ENCODE peak calls at places on chromosomes 12 and 14, in four cellular contexts. W, N, V and G are unnamed samples.

GRCh38 chr12:46998811-46999368 is 80.5 kb upstream of the PCED1B start:
- DNase-seq in W (peak), N (no peak), V (no peak), G (no peak)

GRCh38 chr12:49838973-49839633 is 3.8 kb downstream of the BCDIN3D start:
- DNase-seq in W (no peak), N (no peak), V (no peak), G (no peak)

GRCh38 chr12:65818454-65819382 is 5.6 kb upstream of the HMGA2 start:
- DNase-seq in W (no peak), N (no peak), V (no peak), G (no peak)

GRCh38 chr12:124433147-124433874 is 134.1 kb downstream of the NCOR2 start:
- DNase-seq in W (no peak), N (peak), V (peak), G (no peak)

GRCh38 chr14:72111921-72112320 is 179.7 kb downstream of the RGS6 start:
- DNase-seq in W (no peak), N (no peak), V (no peak), G (no peak)

GRCh38 chr14:85566603-85567002 is 36.7 kb downstream of the FLRT2 start:
- DNase-seq in W (no peak), N (no peak), V (no peak), G (no peak)

GRCh38 chr14:46344327-46344937 is 307.1 kb downstream of the RPL10L start:
- DNase-seq in W (no peak), N (no peak), V (peak), G (no peak)

GRCh38 chr14:102554835-102555819 is 37.3 kb upstream of the RCOR1 start:
- DNase-seq in W (no peak), N (peak), V (peak), G (no peak)

GRCh38 chr12:1595026-1595561 is 713 bp upstream of the FBXL14 start:
- DNase-seq in W (no peak), N (no peak), V (no peak), G (no peak)

GRCh38 chr12:53451661-53452158 is at the start of gene PCBP2:
- DNase-seq in W (peak), N (peak), V (peak), G (peak)

GRCh38 chr14:57725399-57726077 is 140.4 kb downstream of the SLC35F4 start:
- DNase-seq in W (no peak), N (no peak), V (no peak), G (no peak)

GRCh38 chr12:124683330-124683662 is 115.9 kb upstream of the NCOR2 start:
- DNase-seq in W (no peak), N (peak), V (no peak), G (no peak)

GRCh38 chr12:126353604-126354003 is 1288.4 kb downstream of the AACS start:
- DNase-seq in W (no peak), N (no peak), V (no peak), G (no peak)

GRCh38 chr12:21155517-21156351 is 24.7 kb downstream of the SLCO1B1 start:
- DNase-seq in W (no peak), N (no peak), V (no peak), G (no peak)

GRCh38 chr14:100671906-100672305 is 54.8 kb upstream of the DLK1 start:
- DNase-seq in W (no peak), N (no peak), V (no peak), G (no peak)

GRCh38 chr14:91068642-91069041 is 8.2 kb upstream of the RPS6KA5 start:
- DNase-seq in W (no peak), N (no peak), V (no peak), G (no peak)

GRCh38 chr14:89190779-89191513 is 226.1 kb downstream of the FOXN3 start:
- DNase-seq in W (no peak), N (no peak), V (no peak), G (no peak)

GRCh38 chr12:4009979-4010704 is 136.9 kb upstream of the PARP11 start:
- DNase-seq in W (no peak), N (no peak), V (no peak), G (no peak)

GRCh38 chr14:51845811-51846210 is 14.6 kb upstream of the GNG2 start:
- DNase-seq in W (no peak), N (no peak), V (no peak), G (no peak)

GRCh38 chr14:67653651-67654280 is 20.7 kb downstream of the VTI1B start:
- DNase-seq in W (no peak), N (no peak), V (no peak), G (no peak)

GRCh38 chr12:15322164-15323054 is at the start of gene PTPRO:
- DNase-seq in W (no peak), N (no peak), V (no peak), G (no peak)

GRCh38 chr12:69988601-69989194 is 163.7 kb downstream of the MYRFL start:
- DNase-seq in W (no peak), N (no peak), V (peak), G (no peak)

GRCh38 chr12:14920475-14921126 is 17.7 kb downstream of the ERP27 start:
- DNase-seq in W (no peak), N (no peak), V (no peak), G (no peak)

GRCh38 chr14:36870776-36871175 is 209.1 kb downstream of the PAX9 start:
- DNase-seq in W (no peak), N (no peak), V (no peak), G (no peak)

GRCh38 chr14:92759300-92759678 is 10.9 kb upstream of the LGMN start:
- DNase-seq in W (no peak), N (peak), V (peak), G (no peak)

GRCh38 chr12:43370299-43370698 is 181.7 kb downstream of the ADAMTS20 start:
- DNase-seq in W (no peak), N (no peak), V (no peak), G (no peak)

GRCh38 chr14:104805941-104806624 is 5.2 kb downstream of the ZBTB42 start:
- DNase-seq in W (no peak), N (no peak), V (no peak), G (no peak)

GRCh38 chr14:89911018-89911919 is 43.3 kb downstream of the EFCAB11 start:
- DNase-seq in W (no peak), N (peak), V (peak), G (no peak)

GRCh38 chr14:24710403-24711063 is 76.5 kb upstream of the GZMB start:
- DNase-seq in W (no peak), N (peak), V (peak), G (no peak)

GRCh38 chr14:105211758-105212089 is 30.6 kb upstream of the NUDT14 start:
- DNase-seq in W (no peak), N (no peak), V (no peak), G (no peak)

GRCh38 chr14:70919774-70920173 is 12.5 kb downstream of the PCNX1 start:
- DNase-seq in W (no peak), N (no peak), V (no peak), G (no peak)

GRCh38 chr14:68084256-68084655 is 264.7 kb downstream of the RAD51B start:
- DNase-seq in W (no peak), N (no peak), V (no peak), G (no peak)

GRCh38 chr12:114480309-114481199 is 74.6 kb upstream of the TBX5 start:
- DNase-seq in W (no peak), N (no peak), V (peak), G (no peak)

GRCh38 chr12:110424237-110424636 is 20.7 kb upstream of the ANAPC7 start:
- DNase-seq in W (peak), N (no peak), V (no peak), G (no peak)

GRCh38 chr12:53376747-53377146 is 3.2 kb upstream of the SP1 start:
- DNase-seq in W (no peak), N (no peak), V (no peak), G (no peak)

GRCh38 chr12:93733358-93733757 is 56.2 kb downstream of the CRADD start:
- DNase-seq in W (no peak), N (no peak), V (no peak), G (no peak)

GRCh38 chr14:90886297-90886830 is 70.1 kb upstream of the TTC7B start:
- DNase-seq in W (no peak), N (no peak), V (no peak), G (no peak)

GRCh38 chr12:65419284-65420072 is 141.0 kb downstream of the MSRB3 start:
- DNase-seq in W (no peak), N (no peak), V (no peak), G (no peak)

DNA sequence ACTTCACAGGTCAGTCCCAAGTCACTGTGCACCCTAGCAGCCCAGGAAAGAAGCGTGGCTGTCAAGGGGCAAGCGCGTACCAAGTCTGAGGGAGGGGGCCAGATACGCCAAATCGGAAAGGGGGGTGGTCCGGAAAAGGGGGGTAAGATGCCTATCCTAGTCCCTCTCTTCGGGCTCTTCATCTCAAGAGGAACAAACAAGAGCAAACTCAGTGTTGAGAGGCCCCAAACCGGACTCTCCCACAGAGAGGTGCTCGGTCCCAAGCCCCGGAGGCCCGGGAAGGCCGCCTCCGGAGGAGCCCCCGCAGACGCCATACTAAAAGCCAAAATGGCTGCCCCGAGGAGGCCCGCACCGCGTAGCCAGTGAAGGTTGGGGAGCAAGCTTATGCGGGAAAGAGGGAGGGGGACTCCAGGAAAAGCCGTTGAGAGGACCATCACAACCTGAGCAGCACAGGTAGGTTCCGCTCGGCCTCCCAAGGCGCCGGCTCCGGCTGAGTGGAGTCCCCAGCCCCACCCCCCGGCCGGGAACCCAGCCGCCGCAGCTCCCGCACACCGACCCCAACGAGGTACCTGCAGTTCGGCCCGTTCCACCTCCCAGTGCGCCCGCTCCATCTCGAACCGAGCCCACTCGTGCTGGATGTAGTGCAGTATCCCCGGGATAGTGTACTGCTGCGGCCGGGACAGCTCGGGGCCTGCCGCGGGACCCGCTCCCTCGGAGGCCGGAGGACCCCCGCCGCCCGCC is at the start of gene AP4S1:
- DNase-seq in W (peak), N (peak), V (peak), G (no peak)
- TF ChIP-seq POLR2A in W (peak), N (no peak), V (no peak), G (no peak)

DNA sequence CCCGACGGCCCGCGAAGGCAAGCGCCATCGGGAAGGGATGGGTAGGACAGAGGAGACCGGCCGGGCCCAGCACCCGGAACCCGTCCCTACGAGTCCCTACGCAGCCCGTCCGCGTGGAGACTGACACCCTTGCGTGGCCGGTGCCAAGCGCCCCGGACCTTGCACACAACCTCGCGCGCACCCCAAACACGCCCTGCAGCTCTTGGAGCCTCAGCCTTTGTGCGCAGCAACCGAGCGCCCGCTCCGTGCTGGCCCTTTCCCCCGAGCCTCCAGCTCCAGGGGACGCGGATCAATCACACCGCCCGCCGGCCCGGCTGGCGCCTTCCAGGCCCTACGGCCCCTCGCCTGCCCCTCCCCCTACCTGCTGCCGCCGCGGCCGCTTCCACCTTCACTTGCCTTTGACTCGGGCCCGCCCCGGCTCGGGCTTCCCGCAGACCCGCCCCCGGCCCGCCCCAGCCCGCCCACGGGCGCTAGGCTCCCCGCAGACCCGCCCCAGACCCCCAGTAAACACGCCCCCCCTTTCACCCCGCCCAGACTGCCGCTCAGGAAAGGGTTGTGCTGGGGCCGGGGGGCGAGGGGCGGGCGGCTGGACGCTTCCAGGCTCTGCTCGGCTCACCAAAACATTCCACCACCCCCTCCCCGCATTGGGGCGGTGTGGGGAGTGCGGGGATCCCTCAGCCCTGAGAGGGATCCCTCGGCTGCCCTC is at the start of gene NDRG2:
- DNase-seq in W (peak), N (peak), V (peak), G (no peak)
- TF ChIP-seq POLR2A in W (no peak), N (no peak), V (peak), G (peak)

GRCh38 chr14:75293920-75294648 is 15.5 kb downstream of the FOS start:
- DNase-seq in W (no peak), N (peak), V (peak), G (no peak)
- TF ChIP-seq POLR2A in W (no peak), N (no peak), V (peak), G (peak)

GRCh38 chr12:57235012-57235727 is 5.7 kb downstream of the SHMT2 start:
- DNase-seq in W (no peak), N (peak), V (no peak), G (no peak)
- TF ChIP-seq POLR2A in W (no peak), N (no peak), V (no peak), G (no peak)

GRCh38 chr12:109199324-109199723 is 82.9 kb downstream of the ACACB start:
- DNase-seq in W (no peak), N (no peak), V (no peak), G (no peak)

GRCh38 chr12:109193896-109194295 is 77.5 kb downstream of the ACACB start:
- DNase-seq in W (no peak), N (no peak), V (no peak), G (no peak)

GRCh38 chr12:109196332-109196731 is 79.9 kb downstream of the ACACB start:
- DNase-seq in W (no peak), N (no peak), V (no peak), G (no peak)

GRCh38 chr12:109200825-109201495 is 84.6 kb downstream of the ACACB start:
- DNase-seq in W (no peak), N (no peak), V (no peak), G (no peak)

DNA sequence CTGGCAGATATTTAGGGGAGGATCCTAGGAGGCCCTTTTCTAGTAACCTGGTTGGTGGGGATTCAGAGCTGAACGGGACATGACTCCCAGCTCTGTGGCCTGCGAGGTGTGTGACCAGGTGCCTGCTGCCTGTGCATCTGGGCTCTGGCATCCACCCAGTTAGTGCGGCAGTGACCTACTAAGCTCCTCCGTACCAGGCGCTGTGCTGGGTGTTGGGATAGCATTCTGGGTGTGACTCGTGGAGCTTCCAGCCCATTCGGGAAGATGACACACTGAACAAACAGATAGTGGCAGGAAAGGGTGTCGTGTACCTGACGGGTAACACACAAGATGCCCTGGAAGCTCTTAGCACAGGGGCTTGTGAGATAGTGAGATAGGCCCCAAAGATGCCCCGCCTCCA is 80.9 kb downstream of the ACACB start:
- DNase-seq in W (no peak), N (no peak), V (no peak), G (no peak)
- TF ChIP-seq POLR2A in W (no peak), N (no peak), V (no peak), G (no peak)